ENCODE peak calls at places on chromosomes 3 and 15, in seven cellular contexts. K is fibroblast of lung, S is tibial nerve, T is mammary epithelial cell, U is A549, L is heart left ventricle, Z is omental fat pad. M is an unnamed sample.

GRCh38 chr3:197366301-197367044 is 68.1 kb upstream of the DLG1 start:
- DNase-seq in K (peak), S (no peak), T (peak), U (no peak), L (no peak), Z (no peak), M (peak)

GRCh38 chr3:5071061-5071460 is 51.0 kb upstream of the ARL8B start:
- DNase-seq in K (peak), S (no peak), T (peak), U (no peak), L (no peak), Z (no peak), M (peak)

GRCh38 chr3:133595341-133595740 is 21.9 kb downstream of the CDV3 start:
- DNase-seq in K (no peak), S (no peak), T (peak), U (no peak), L (no peak), Z (no peak), M (peak)

GRCh38 chr3:99526927-99527326 is 111.5 kb upstream of the COL8A1 start:
- DNase-seq in K (no peak), S (no peak), T (no peak), U (no peak), L (no peak), Z (no peak), M (no peak)

GRCh38 chr3:13040381-13041074 is 32.7 kb downstream of the IQSEC1 start:
- DNase-seq in K (no peak), S (no peak), T (no peak), U (no peak), L (no peak), Z (no peak), M (no peak)

GRCh38 chr15:67003586-67003985 is 61.8 kb upstream of the SMAD3 start:
- DNase-seq in K (no peak), S (no peak), T (peak), U (peak), L (no peak), Z (no peak), M (peak)

GRCh38 chr3:10778492-10779292 is 37.3 kb upstream of the SLC6A11 start:
- DNase-seq in K (no peak), S (no peak), T (no peak), U (no peak), L (no peak), Z (no peak), M (no peak)

GRCh38 chr3:115990669-115991068 is 367.4 kb downstream of the GAP43 start:
- DNase-seq in K (no peak), S (no peak), T (no peak), U (no peak), L (no peak), Z (no peak), M (no peak)

GRCh38 chr3:32616267-32616962 is 45.8 kb upstream of the DYNC1LI1 start:
- DNase-seq in K (no peak), S (no peak), T (peak), U (no peak), L (no peak), Z (no peak), M (peak)

GRCh38 chr15:25397110-25397509 is 41.7 kb downstream of the UBE3A start:
- DNase-seq in K (no peak), S (no peak), T (peak), U (no peak), L (no peak), Z (no peak), M (no peak)

GRCh38 chr3:43155464-43156121 is 49.7 kb upstream of the POMGNT2 start:
- DNase-seq in K (peak), S (peak), T (peak), U (peak), L (peak), Z (no peak), M (peak)

GRCh38 chr15:77818484-77819270 is 186.0 kb upstream of the LINGO1 start:
- DNase-seq in K (no peak), S (no peak), T (no peak), U (no peak), L (no peak), Z (no peak), M (no peak)

GRCh38 chr3:4584537-4585249 is 91.5 kb downstream of the ITPR1 start:
- DNase-seq in K (peak), S (no peak), T (peak), U (no peak), L (no peak), Z (no peak), M (no peak)

GRCh38 chr15:22884344-22884743 is 45.9 kb downstream of the NIPA2 start:
- DNase-seq in K (no peak), S (no peak), T (no peak), U (no peak), L (no peak), Z (no peak), M (no peak)

GRCh38 chr3:32325957-32326356 is 65.7 kb upstream of the CMTM7 start:
- DNase-seq in K (peak), S (no peak), T (peak), U (no peak), L (no peak), Z (no peak), M (peak)

GRCh38 chr3:47003461-47004368 is 24.2 kb downstream of the NBEAL2 start:
- DNase-seq in K (no peak), S (no peak), T (no peak), U (no peak), L (no peak), Z (no peak), M (no peak)

GRCh38 chr15:29826908-29827307 is 4.6 kb upstream of the TJP1 start:
- DNase-seq in K (no peak), S (no peak), T (no peak), U (no peak), L (no peak), Z (no peak), M (no peak)

GRCh38 chr3:140416686-140417085 is 261.2 kb upstream of the TRIM42 start:
- DNase-seq in K (no peak), S (no peak), T (no peak), U (no peak), L (no peak), Z (no peak), M (no peak)

GRCh38 chr15:34709866-34710265 is 44.9 kb downstream of the GJD2 start:
- DNase-seq in K (peak), S (no peak), T (no peak), U (peak), L (no peak), Z (no peak), M (peak)

GRCh38 chr15:29914441-29915053 is 92.3 kb upstream of the TJP1 start:
- DNase-seq in K (no peak), S (no peak), T (no peak), U (no peak), L (no peak), Z (no peak), M (no peak)

GRCh38 chr3:80263260-80263659 is 495.5 kb upstream of the ROBO1 start:
- DNase-seq in K (no peak), S (no peak), T (no peak), U (no peak), L (no peak), Z (no peak), M (no peak)

GRCh38 chr3:128094295-128095151 is 29.1 kb downstream of the RUVBL1 start:
- DNase-seq in K (no peak), S (no peak), T (no peak), U (no peak), L (no peak), Z (no peak), M (no peak)

GRCh38 chr3:105177558-105177957 is 189.2 kb upstream of the ALCAM start:
- DNase-seq in K (peak), S (no peak), T (no peak), U (no peak), L (no peak), Z (no peak), M (no peak)

GRCh38 chr15:48569591-48570302 is 75.8 kb downstream of the FBN1 start:
- DNase-seq in K (no peak), S (no peak), T (no peak), U (no peak), L (no peak), Z (no peak), M (no peak)

GRCh38 chr15:69659454-69660050 is 206.9 kb downstream of the RPLP1 start:
- DNase-seq in K (no peak), S (no peak), T (no peak), U (no peak), L (no peak), Z (no peak), M (no peak)

GRCh38 chr3:105409364-105409763 is 42.7 kb downstream of the ALCAM start:
- DNase-seq in K (no peak), S (no peak), T (peak), U (no peak), L (no peak), Z (no peak), M (no peak)

GRCh38 chr3:121531269-121531668 is 14.5 kb downstream of the POLQ start:
- DNase-seq in K (no peak), S (no peak), T (no peak), U (no peak), L (no peak), Z (no peak), M (no peak)

GRCh38 chr3:27670619-27671018 is 51.5 kb downstream of the EOMES start:
- DNase-seq in K (no peak), S (no peak), T (peak), U (no peak), L (no peak), Z (no peak), M (no peak)

GRCh38 chr3:27669505-27670085 is 52.5 kb downstream of the EOMES start:
- DNase-seq in K (no peak), S (no peak), T (peak), U (no peak), L (no peak), Z (no peak), M (no peak)

GRCh38 chr3:27667751-27668150 is 54.4 kb downstream of the EOMES start:
- DNase-seq in K (no peak), S (no peak), T (no peak), U (no peak), L (no peak), Z (no peak), M (no peak)

GRCh38 chr3:27666277-27666676 is 55.8 kb downstream of the EOMES start:
- DNase-seq in K (no peak), S (no peak), T (no peak), U (no peak), L (no peak), Z (no peak), M (no peak)

DNA sequence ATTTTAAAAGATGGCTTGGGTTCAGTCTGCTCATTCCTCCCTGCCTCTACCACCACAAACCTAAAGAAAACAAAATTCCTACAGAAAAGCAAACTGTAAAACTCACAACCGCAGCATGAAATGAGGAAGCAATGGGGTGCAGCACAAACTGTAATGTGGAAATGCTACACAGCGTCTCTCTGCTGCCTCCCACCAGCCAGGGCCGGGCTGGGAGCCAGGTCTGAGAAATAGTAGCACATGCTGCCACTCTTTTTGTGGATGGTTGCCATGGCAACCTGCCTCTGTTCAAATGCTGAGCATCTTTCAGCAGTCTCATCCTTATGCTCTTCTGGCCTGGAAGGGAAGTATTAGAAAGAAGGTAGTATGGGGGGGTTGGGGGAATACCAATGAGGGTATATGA is 55.4 kb downstream of the EOMES start:
- DNase-seq in K (peak), S (peak), T (no peak), U (no peak), L (peak), Z (peak), M (no peak)
- TF ChIP-seq CTCF in K (no peak), S (no peak), T (no peak), U (no peak), L (no peak), Z (no peak), M (no peak)

GRCh38 chr15:83435782-83436181 is 11.4 kb upstream of the SH3GL3 start:
- DNase-seq in K (no peak), S (no peak), T (no peak), U (no peak), L (no peak), Z (no peak), M (no peak)

GRCh38 chr15:83435202-83435601 is 11.9 kb upstream of the SH3GL3 start:
- DNase-seq in K (peak), S (no peak), T (no peak), U (no peak), L (no peak), Z (no peak), M (no peak)

DNA sequence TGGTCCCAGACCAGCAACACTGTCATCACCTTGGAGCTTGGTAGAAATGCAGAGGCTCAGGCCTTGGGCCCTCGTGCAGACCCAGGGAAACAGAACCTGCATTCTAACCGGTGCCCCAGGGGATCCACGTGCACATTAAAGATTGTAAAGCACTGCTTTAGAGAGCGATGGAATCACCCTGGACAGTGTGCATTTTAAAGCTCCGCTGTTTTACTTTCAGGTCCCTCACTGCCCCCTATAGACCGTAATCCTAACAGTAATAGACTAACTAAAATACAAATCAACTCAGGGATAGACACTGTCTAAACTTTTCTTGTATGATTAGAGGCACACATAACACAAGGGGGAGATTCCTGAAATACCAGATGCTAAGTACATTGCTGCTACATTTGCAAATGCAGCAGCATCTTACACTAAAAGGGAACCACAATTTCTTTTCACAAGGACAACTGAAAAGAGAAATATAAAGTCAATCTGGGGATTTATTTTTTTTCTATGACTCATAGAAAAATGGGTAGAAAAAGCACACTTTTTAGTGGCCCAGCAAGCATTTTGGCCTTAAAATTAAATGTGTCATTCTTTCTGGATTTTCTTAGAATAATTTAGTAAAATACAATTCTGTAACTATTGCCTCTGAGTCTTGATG is 10.5 kb upstream of the SH3GL3 start:
- DNase-seq in K (peak), S (no peak), T (peak), U (peak), L (no peak), Z (no peak), M (peak)
- TF ChIP-seq CTCF in K (peak), S (no peak), T (peak), U (peak), L (peak), Z (no peak), M (peak)

DNA sequence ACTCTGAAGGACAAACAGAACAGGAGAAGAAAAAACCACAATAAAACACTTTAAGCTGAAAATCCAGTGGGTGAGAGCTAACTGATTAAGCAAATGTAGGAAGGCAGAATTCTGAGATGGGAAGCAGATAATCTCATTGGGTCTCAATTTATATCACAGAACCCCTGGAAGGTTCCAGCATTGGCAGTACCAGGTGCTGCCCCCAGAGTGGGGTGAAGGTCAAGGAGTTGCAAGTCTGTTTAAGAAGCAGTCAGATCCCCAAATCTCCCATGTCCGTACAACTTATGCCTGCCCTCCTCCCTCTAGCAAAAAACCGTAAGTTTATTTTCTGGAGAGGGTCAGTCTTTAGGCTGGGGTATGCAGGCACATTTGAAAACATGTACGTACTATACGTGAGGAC is 45.1 kb downstream of the PXK start:
- DNase-seq in K (no peak), S (no peak), T (no peak), U (no peak), L (no peak), Z (no peak), M (no peak)
- TF ChIP-seq CTCF in K (no peak), S (no peak), T (no peak), U (no peak), L (no peak), Z (no peak), M (no peak)

GRCh38 chr3:120198305-120198878 is 86.6 kb downstream of the GPR156 start:
- DNase-seq in K (peak), S (no peak), T (peak), U (peak), L (no peak), Z (no peak), M (peak)
- TF ChIP-seq CTCF in K (peak), S (peak), T (peak), U (peak), L (no peak), Z (no peak), M (peak)

GRCh38 chr3:172289583-172289982 is 158.7 kb downstream of the GHSR start:
- DNase-seq in K (no peak), S (peak), T (no peak), U (no peak), L (peak), Z (no peak), M (no peak)
- TF ChIP-seq CTCF in K (no peak), S (peak), T (peak), U (no peak), L (peak), Z (no peak), M (no peak)

M was measured in RWPE1.